ENCODE peak calls at places on chromosomes 7 and 10, in six cellular contexts. F is AG10803, A is mucosa of descending colon, V is dorsolateral prefrontal cortex, D is endothelial cell of umbilical vein, W is fibroblast of lung. P is an unnamed sample.

GRCh38 chr7:143380264-143380645 is 890 bp upstream of the ZYX start:
- DNase-seq in F (peak), A (peak), V (peak), D (peak), W (peak), P (peak)

GRCh38 chr10:34768261-34768971 is 46.7 kb downstream of the PARD3 start:
- DNase-seq in F (peak), A (peak), V (no peak), D (no peak), W (peak), P (peak)

GRCh38 chr7:30563326-30563942 is 31.2 kb upstream of the GARS1 start:
- DNase-seq in F (peak), A (no peak), V (no peak), D (no peak), W (no peak), P (peak)

GRCh38 chr7:151732834-151733585 is 143.9 kb downstream of the PRKAG2 start:
- DNase-seq in F (no peak), A (no peak), V (no peak), D (no peak), W (peak), P (no peak)

GRCh38 chr10:29856295-29856694 is 203.1 kb downstream of the JCAD start:
- DNase-seq in F (no peak), A (no peak), V (no peak), D (no peak), W (no peak), P (no peak)

GRCh38 chr7:98852826-98853225 is 17.0 kb downstream of the TMEM130 start:
- DNase-seq in F (peak), A (no peak), V (no peak), D (no peak), W (no peak), P (no peak)

GRCh38 chr7:77791336-77791735 is 6.9 kb downstream of the TMEM60 start:
- DNase-seq in F (no peak), A (no peak), V (no peak), D (peak), W (no peak), P (no peak)

GRCh38 chr7:80533287-80533686 is 21.4 kb upstream of the GNAT3 start:
- DNase-seq in F (peak), A (no peak), V (no peak), D (no peak), W (no peak), P (no peak)

GRCh38 chr10:97924678-97925077 is 75.0 kb downstream of the GOLGA7B start:
- DNase-seq in F (no peak), A (no peak), V (no peak), D (no peak), W (no peak), P (no peak)

GRCh38 chr7:44222074-44222473 is 21.3 kb downstream of the YKT6 start:
- DNase-seq in F (no peak), A (no peak), V (no peak), D (no peak), W (no peak), P (no peak)

DNA sequence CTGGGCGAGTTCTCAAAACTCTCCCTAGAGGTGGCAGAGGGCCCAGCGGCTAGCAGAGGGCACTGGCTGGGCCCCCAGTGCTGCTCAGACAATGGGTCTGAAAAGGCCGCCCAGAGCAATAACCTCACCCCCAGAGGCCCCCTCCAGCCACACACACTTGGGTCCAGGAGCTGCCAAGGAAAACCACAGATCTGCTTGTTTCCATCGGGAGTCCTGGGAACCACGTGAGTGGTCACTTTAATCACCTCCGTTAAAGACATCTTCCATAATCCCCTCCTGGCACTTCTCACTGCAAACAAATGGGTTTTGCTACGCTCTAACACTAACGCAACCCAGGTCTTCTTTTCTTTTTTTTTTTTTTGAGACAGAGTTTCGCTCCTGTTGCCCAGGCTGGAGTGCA is 30.0 kb downstream of the NUDT1 start:
- DNase-seq in F (no peak), A (no peak), V (no peak), D (no peak), W (no peak), P (no peak)
- H3K4me3 ChIP-seq in F (no peak), A (no peak), V (no peak), D (no peak), W (no peak), P (no peak)

DNA sequence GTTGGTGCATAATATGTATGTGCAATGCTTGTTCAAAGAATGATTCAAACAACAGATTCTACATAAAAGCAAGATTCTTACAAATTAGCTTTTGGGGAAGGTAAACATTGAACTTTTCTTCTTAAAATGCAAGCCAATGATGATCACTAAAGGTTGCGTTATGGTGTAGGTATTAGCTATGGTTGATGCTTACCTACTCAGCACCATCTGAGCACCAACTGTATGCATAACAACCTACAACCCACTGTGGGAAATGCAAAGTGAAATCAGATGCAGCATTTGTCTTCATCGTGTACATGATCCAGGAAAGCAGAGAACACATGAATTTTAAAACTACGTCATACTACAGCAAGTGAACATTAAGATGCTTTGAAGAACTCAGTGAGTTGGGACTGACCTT is 2.6 kb downstream of the FAM171A1 start:
- DNase-seq in F (no peak), A (no peak), V (no peak), D (no peak), W (no peak), P (no peak)
- H3K4me3 ChIP-seq in F (no peak), A (no peak), V (peak), D (peak), W (no peak), P (no peak)

DNA sequence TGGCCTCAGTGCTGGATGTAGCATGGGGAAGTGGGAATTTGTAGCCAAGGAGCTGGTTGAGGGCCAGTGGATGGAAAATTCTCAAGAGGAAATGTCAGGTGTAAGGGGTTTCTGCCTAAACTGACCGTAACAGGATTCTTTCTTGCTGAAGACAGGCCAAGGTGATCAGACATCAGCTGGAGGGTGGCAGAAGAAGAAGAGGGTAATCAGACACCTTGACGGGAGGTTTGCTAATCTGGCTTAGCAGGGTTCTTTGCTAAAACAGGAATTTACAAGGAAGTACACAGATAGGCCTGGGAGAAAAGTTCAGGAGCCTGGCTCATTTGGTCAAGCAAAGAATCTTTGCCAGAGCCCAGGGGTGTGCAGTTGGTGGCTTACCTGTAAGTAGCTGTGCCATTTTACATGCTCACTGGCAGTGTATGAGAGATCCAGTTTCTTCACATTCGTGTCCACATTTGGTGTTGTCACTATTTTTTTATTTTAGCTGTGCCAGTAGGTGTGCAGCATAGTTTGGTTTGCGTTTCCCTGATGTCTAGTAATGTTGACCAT is 73.7 kb downstream of the BMPR1A start:
- DNase-seq in F (no peak), A (no peak), V (no peak), D (no peak), W (no peak), P (no peak)
- H3K4me3 ChIP-seq in F (no peak), A (no peak), V (no peak), D (no peak), W (no peak), P (no peak)

GRCh38 chr10:60394444-60394843 is 4.8 kb upstream of the ANK3 start:
- DNase-seq in F (no peak), A (no peak), V (no peak), D (no peak), W (no peak), P (no peak)
- H3K4me3 ChIP-seq in F (no peak), A (no peak), V (no peak), D (no peak), W (no peak), P (no peak)

GRCh38 chr10:5291501-5292195 is 73.1 kb upstream of the UCN3 start:
- DNase-seq in F (peak), A (peak), V (no peak), D (peak), W (peak), P (peak)

GRCh38 chr10:5297466-5297865 is 67.3 kb upstream of the UCN3 start:
- DNase-seq in F (peak), A (no peak), V (no peak), D (peak), W (peak), P (peak)

GRCh38 chr10:5288359-5288758 is 76.4 kb upstream of the UCN3 start:
- DNase-seq in F (no peak), A (no peak), V (no peak), D (no peak), W (no peak), P (no peak)

GRCh38 chr10:5293691-5294550 is 70.8 kb upstream of the UCN3 start:
- DNase-seq in F (peak), A (peak), V (no peak), D (peak), W (no peak), P (peak)

GRCh38 chr10:5292196-5292735 is 72.5 kb upstream of the UCN3 start:
- DNase-seq in F (no peak), A (peak), V (no peak), D (no peak), W (no peak), P (no peak)
- H3K4me3 ChIP-seq in F (no peak), A (no peak), V (no peak), D (no peak), W (no peak), P (no peak)

GRCh38 chr7:2687338-2687869 is 598 bp upstream of the AMZ1 start:
- DNase-seq in F (peak), A (no peak), V (peak), D (no peak), W (no peak), P (peak)
- H3K4me3 ChIP-seq in F (peak), A (no peak), V (peak), D (no peak), W (no peak), P (no peak)

GRCh38 chr7:102291056-102291915 is 4.6 kb downstream of the SH2B2 start:
- DNase-seq in F (no peak), A (no peak), V (no peak), D (no peak), W (no peak), P (no peak)
- H3K4me3 ChIP-seq in F (no peak), A (no peak), V (no peak), D (no peak), W (no peak), P (no peak)

GRCh38 chr10:64773357-64773756 is 1252.2 kb downstream of the REEP3 start:
- DNase-seq in F (no peak), A (no peak), V (no peak), D (no peak), W (no peak), P (no peak)

GRCh38 chr10:64771253-64771652 is 1250.1 kb downstream of the REEP3 start:
- DNase-seq in F (no peak), A (no peak), V (no peak), D (no peak), W (no peak), P (no peak)
- H3K4me3 ChIP-seq in F (no peak), A (no peak), V (no peak), D (no peak), W (no peak), P (no peak)

GRCh38 chr7:131625817-131626372 is 69.5 kb upstream of the PODXL start:
- DNase-seq in F (peak), A (no peak), V (no peak), D (peak), W (peak), P (peak)
- H3K4me3 ChIP-seq in F (no peak), A (no peak), V (no peak), D (no peak), W (no peak), P (no peak)

GRCh38 chr10:103794996-103795395 is 60.4 kb downstream of the SH3PXD2A start:
- DNase-seq in F (no peak), A (no peak), V (no peak), D (no peak), W (no peak), P (no peak)

GRCh38 chr10:103795634-103796265 is 59.6 kb downstream of the SH3PXD2A start:
- DNase-seq in F (peak), A (no peak), V (no peak), D (no peak), W (no peak), P (peak)

GRCh38 chr10:103792547-103792946 is 62.8 kb downstream of the SH3PXD2A start:
- DNase-seq in F (peak), A (no peak), V (no peak), D (no peak), W (no peak), P (peak)

GRCh38 chr10:103793429-103793828 is 61.9 kb downstream of the SH3PXD2A start:
- DNase-seq in F (no peak), A (no peak), V (no peak), D (no peak), W (no peak), P (no peak)

DNA sequence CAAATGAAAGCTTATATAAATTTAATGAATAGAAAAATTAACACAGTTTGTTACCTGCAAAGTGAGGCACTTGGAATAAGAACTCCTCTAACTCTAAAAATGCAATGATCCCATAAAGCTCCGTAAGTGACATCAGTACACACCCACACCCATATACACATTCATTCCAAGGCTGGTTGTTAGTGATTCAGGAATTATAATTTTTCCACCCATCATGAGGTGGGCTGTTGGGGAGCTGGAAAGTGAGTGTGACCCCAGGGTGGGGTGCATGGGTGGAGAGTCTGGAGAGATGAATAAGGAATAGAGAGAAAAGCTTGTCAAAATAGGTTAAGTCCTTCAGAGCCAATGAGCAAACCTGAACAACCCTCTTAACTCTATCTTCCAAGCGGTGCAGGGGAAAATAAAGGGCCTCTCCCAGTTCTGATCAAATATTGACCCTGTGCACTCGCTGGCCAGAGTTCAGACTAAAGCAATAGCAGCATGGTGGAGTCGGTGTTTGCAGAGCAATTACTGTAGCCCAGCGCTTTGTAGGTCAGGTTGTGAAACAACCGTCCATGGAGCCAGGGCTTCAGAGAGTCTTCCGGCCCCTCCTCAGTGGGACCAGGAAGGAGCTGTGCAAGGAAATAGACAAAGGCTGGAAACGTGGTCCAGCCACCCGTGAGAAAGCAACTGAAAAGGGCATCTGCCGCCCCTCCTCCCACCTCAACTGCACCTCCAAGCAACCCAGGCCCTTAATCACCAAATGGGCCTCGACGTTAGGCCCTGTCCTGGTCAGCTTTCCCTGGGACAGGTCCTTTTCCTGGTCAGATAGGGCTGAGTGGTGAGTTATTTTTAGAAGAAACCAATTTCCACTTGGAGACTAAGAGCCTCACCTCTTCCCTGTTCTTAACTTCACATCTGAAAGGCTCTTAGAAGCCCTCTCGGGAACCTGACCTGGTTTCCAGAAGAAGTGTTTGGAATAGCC is 61.2 kb downstream of the SH3PXD2A start:
- DNase-seq in F (no peak), A (peak), V (no peak), D (no peak), W (no peak), P (no peak)
- H3K4me3 ChIP-seq in F (no peak), A (no peak), V (no peak), D (no peak), W (no peak), P (no peak)

P was measured in fibroblast of mammary gland.